ENCODE peak calls at places on chromosomes 3 and 15, in eight cellular contexts. T, I, L, M, S, P, Y and R are unnamed samples.

GRCh38 chr3:150049317-150049716 is 78.6 kb upstream of the PFN2 start:
- DNase-seq in P (no peak), S (no peak), Y (no peak), M (no peak), L (no peak), I (no peak), T (no peak), R (no peak)

GRCh38 chr3:170055209-170055608 is 17.4 kb downstream of the GPR160 start:
- DNase-seq in P (no peak), L (no peak), S (no peak), I (no peak), M (no peak), Y (no peak), T (no peak), R (no peak)

GRCh38 chr3:23726811-23727548 is 78.8 kb upstream of the UBE2E1 start:
- DNase-seq in P (no peak), Y (no peak), L (no peak), S (no peak), T (no peak), I (no peak), M (no peak), R (no peak)

GRCh38 chr3:85589145-85589544 is 630.4 kb downstream of the CADM2 start:
- DNase-seq in T (no peak), M (no peak), P (no peak), S (no peak), L (peak), I (peak), Y (no peak), R (no peak)

GRCh38 chr3:132395126-132395525 is 22.2 kb upstream of the DNAJC13 start:
- DNase-seq in P (no peak), L (no peak), Y (no peak), S (no peak), M (no peak), I (no peak), T (no peak), R (no peak)

GRCh38 chr3:156615592-156616173 is 58.7 kb upstream of the TIPARP start:
- DNase-seq in Y (no peak), P (no peak), L (no peak), T (no peak), M (peak), I (peak), S (peak), R (no peak)

GRCh38 chr3:115833074-115833473 is 209.8 kb downstream of the GAP43 start:
- DNase-seq in Y (no peak), M (no peak), P (no peak), L (no peak), S (no peak), I (no peak), T (no peak), R (no peak)

GRCh38 chr15:63514533-63514943 is 10.1 kb downstream of the USP3 start:
- DNase-seq in L (peak), T (no peak), S (peak), M (no peak), I (peak), P (no peak), Y (no peak), R (no peak)

GRCh38 chr3:129749692-129750091 is 143.2 kb upstream of the PLXND1 start:
- DNase-seq in L (no peak), T (no peak), P (no peak), S (no peak), M (no peak), Y (no peak), I (no peak), R (no peak)

GRCh38 chr15:77456746-77457618 is 36.3 kb downstream of the HMG20A start:
- DNase-seq in L (no peak), P (no peak), M (no peak), T (no peak), S (peak), I (no peak), Y (no peak), R (no peak)

GRCh38 chr3:29099296-29099695 is 181.6 kb upstream of the RBMS3 start:
- DNase-seq in Y (no peak), L (peak), I (peak), S (peak), T (no peak), M (no peak), P (no peak), R (no peak)

GRCh38 chr3:107370902-107371301 is 6.3 kb upstream of the CCDC54 start:
- DNase-seq in M (no peak), T (no peak), P (no peak), L (no peak), S (no peak), I (no peak), Y (no peak), R (no peak)

GRCh38 chr15:79629687-79630086 is 197.6 kb downstream of the MINAR1 start:
- DNase-seq in I (peak), L (no peak), S (no peak), Y (no peak), P (no peak), T (no peak), M (no peak), R (no peak)

GRCh38 chr3:111917300-111917699 is 58.2 kb downstream of the PHLDB2 start:
- DNase-seq in I (peak), S (peak), P (no peak), L (no peak), M (no peak), T (no peak), Y (no peak), R (no peak)

GRCh38 chr15:57297163-57297593 is 79.1 kb upstream of the CGNL1 start:
- DNase-seq in L (no peak), I (no peak), S (no peak), T (no peak), M (peak), Y (no peak), P (no peak), R (no peak)

GRCh38 chr15:58114388-58114787 is 23.8 kb upstream of the AQP9 start:
- DNase-seq in I (no peak), T (no peak), M (no peak), P (no peak), S (no peak), L (no peak), Y (no peak), R (no peak)

GRCh38 chr15:40550381-40551037 is 14.3 kb downstream of the CCDC32 start:
- DNase-seq in M (no peak), I (no peak), S (no peak), Y (no peak), L (no peak), P (no peak), T (no peak), R (no peak)

GRCh38 chr3:37477713-37478487 is 303.5 kb upstream of the LRRFIP2 start:
- DNase-seq in T (no peak), I (no peak), M (no peak), Y (no peak), P (no peak), S (no peak), L (no peak), R (no peak)

GRCh38 chr3:71358243-71358642 is 225.3 kb downstream of the FOXP1 start:
- DNase-seq in I (no peak), L (no peak), M (no peak), S (no peak), T (no peak), P (no peak), Y (no peak), R (no peak)

GRCh38 chr3:161673845-161674244 is 177.2 kb downstream of the OTOL1 start:
- DNase-seq in L (no peak), T (no peak), I (no peak), M (no peak), S (no peak), P (no peak), Y (no peak), R (no peak)

GRCh38 chr3:54939591-54940300 is 11.9 kb upstream of the LRTM1 start:
- DNase-seq in I (no peak), L (no peak), M (no peak), T (no peak), S (no peak), P (no peak), Y (peak), R (no peak)